ENCODE peak calls at places on chromosomes 7 and 10, in ten cellular contexts. One of them, this sample, is unnamed.

GRCh38 chr7:53151496-53151895 is 116.1 kb downstream of the POM121L12 start:
- DNase-seq in OCI-LY7: no peak
- DNase-seq in WTC11: no peak
- DNase-seq in GM23338: no peak
- DNase-seq in AG10803: no peak
- DNase-seq in mesothelial cell of epicardium: no peak
- DNase-seq in CD8-positive, alpha-beta T cell: no peak
- DNase-seq in Panc1: no peak
- DNase-seq in brain microvascular endothelial cell: no peak
- DNase-seq in RWPE1: no peak
- DNase-seq in this sample: no peak

GRCh38 chr7:5525271-5526189 is 101.9 kb upstream of the TNRC18 start:
- DNase-seq in AG10803: peak; percentile 75
- DNase-seq in brain microvascular endothelial cell: no peak
- DNase-seq in OCI-LY7: peak; percentile 25
- DNase-seq in CD8-positive, alpha-beta T cell: peak; percentile 67
- DNase-seq in RWPE1: no peak
- DNase-seq in Panc1: peak; percentile 80
- DNase-seq in mesothelial cell of epicardium: no peak
- DNase-seq in WTC11: no peak
- DNase-seq in GM23338: peak; percentile 59
- DNase-seq in this sample: no peak

GRCh38 chr10:98469532-98469931 is 22.8 kb upstream of the HPS1 start:
- DNase-seq in mesothelial cell of epicardium: no peak
- DNase-seq in Panc1: no peak
- DNase-seq in RWPE1: no peak
- DNase-seq in OCI-LY7: no peak
- DNase-seq in GM23338: no peak
- DNase-seq in CD8-positive, alpha-beta T cell: no peak
- DNase-seq in AG10803: no peak
- DNase-seq in WTC11: no peak
- DNase-seq in brain microvascular endothelial cell: no peak
- DNase-seq in this sample: no peak

GRCh38 chr7:44150966-44151678 is 10.0 kb upstream of the MYL7 start:
- DNase-seq in Panc1: no peak
- DNase-seq in WTC11: peak; percentile 3
- DNase-seq in AG10803: no peak
- DNase-seq in mesothelial cell of epicardium: no peak
- DNase-seq in GM23338: no peak
- DNase-seq in CD8-positive, alpha-beta T cell: no peak
- DNase-seq in brain microvascular endothelial cell: no peak
- DNase-seq in OCI-LY7: no peak
- DNase-seq in RWPE1: no peak
- DNase-seq in this sample: no peak

GRCh38 chr7:149218469-149219420 is 20.7 kb upstream of the ZNF212 start:
- DNase-seq in CD8-positive, alpha-beta T cell: no peak
- DNase-seq in AG10803: no peak
- DNase-seq in RWPE1: no peak
- DNase-seq in OCI-LY7: no peak
- DNase-seq in WTC11: no peak
- DNase-seq in Panc1: no peak
- DNase-seq in brain microvascular endothelial cell: no peak
- DNase-seq in mesothelial cell of epicardium: no peak
- DNase-seq in GM23338: no peak
- DNase-seq in this sample: no peak

GRCh38 chr10:7185367-7185690 is 225.5 kb downstream of the SFMBT2 start:
- DNase-seq in WTC11: no peak
- DNase-seq in CD8-positive, alpha-beta T cell: peak; percentile 23
- DNase-seq in RWPE1: no peak
- DNase-seq in OCI-LY7: no peak
- DNase-seq in Panc1: no peak
- DNase-seq in AG10803: no peak
- DNase-seq in brain microvascular endothelial cell: no peak
- DNase-seq in mesothelial cell of epicardium: no peak
- DNase-seq in GM23338: no peak
- DNase-seq in this sample: no peak

GRCh38 chr10:58514102-58514472 is 1.4 kb downstream of the BICC1 start:
- DNase-seq in brain microvascular endothelial cell: no peak
- DNase-seq in CD8-positive, alpha-beta T cell: no peak
- DNase-seq in WTC11: no peak
- DNase-seq in Panc1: no peak
- DNase-seq in AG10803: no peak
- DNase-seq in mesothelial cell of epicardium: no peak
- DNase-seq in RWPE1: no peak
- DNase-seq in GM23338: no peak
- DNase-seq in OCI-LY7: no peak
- DNase-seq in this sample: no peak

GRCh38 chr7:2968176-2968575 is 75.5 kb downstream of the CARD11 start:
- DNase-seq in brain microvascular endothelial cell: no peak
- DNase-seq in CD8-positive, alpha-beta T cell: peak; percentile 35
- DNase-seq in Panc1: no peak
- DNase-seq in WTC11: no peak
- DNase-seq in mesothelial cell of epicardium: no peak
- DNase-seq in GM23338: no peak
- DNase-seq in OCI-LY7: no peak
- DNase-seq in AG10803: no peak
- DNase-seq in RWPE1: no peak
- DNase-seq in this sample: no peak

GRCh38 chr7:55409474-55410225 is 44.5 kb downstream of the LANCL2 start:
- DNase-seq in Panc1: no peak
- DNase-seq in AG10803: peak; percentile 39
- DNase-seq in mesothelial cell of epicardium: no peak
- DNase-seq in WTC11: no peak
- DNase-seq in GM23338: no peak
- DNase-seq in CD8-positive, alpha-beta T cell: no peak
- DNase-seq in OCI-LY7: no peak
- DNase-seq in brain microvascular endothelial cell: peak; percentile 9
- DNase-seq in RWPE1: no peak
- DNase-seq in this sample: no peak

GRCh38 chr7:84091318-84091717 is 103.3 kb downstream of the SEMA3A start:
- DNase-seq in GM23338: no peak
- DNase-seq in RWPE1: no peak
- DNase-seq in brain microvascular endothelial cell: no peak
- DNase-seq in WTC11: no peak
- DNase-seq in mesothelial cell of epicardium: no peak
- DNase-seq in OCI-LY7: no peak
- DNase-seq in Panc1: no peak
- DNase-seq in CD8-positive, alpha-beta T cell: no peak
- DNase-seq in AG10803: no peak
- DNase-seq in this sample: no peak

GRCh38 chr7:22452142-22452763 is 47.7 kb downstream of the STEAP1B start:
- DNase-seq in GM23338: peak; percentile 95
- DNase-seq in OCI-LY7: peak; percentile 86
- DNase-seq in brain microvascular endothelial cell: peak; percentile 26
- DNase-seq in AG10803: peak; percentile 19
- DNase-seq in Panc1: peak; percentile 17
- DNase-seq in WTC11: peak; percentile 86
- DNase-seq in RWPE1: peak; percentile 31
- DNase-seq in mesothelial cell of epicardium: peak; percentile 76
- DNase-seq in CD8-positive, alpha-beta T cell: no peak
- DNase-seq in this sample: no peak

GRCh38 chr7:127437241-127437640 is 44.7 kb upstream of the ZNF800 start:
- DNase-seq in Panc1: no peak
- DNase-seq in OCI-LY7: no peak
- DNase-seq in GM23338: no peak
- DNase-seq in brain microvascular endothelial cell: no peak
- DNase-seq in AG10803: no peak
- DNase-seq in RWPE1: no peak
- DNase-seq in mesothelial cell of epicardium: no peak
- DNase-seq in CD8-positive, alpha-beta T cell: no peak
- DNase-seq in WTC11: no peak
- DNase-seq in this sample: no peak

DNA sequence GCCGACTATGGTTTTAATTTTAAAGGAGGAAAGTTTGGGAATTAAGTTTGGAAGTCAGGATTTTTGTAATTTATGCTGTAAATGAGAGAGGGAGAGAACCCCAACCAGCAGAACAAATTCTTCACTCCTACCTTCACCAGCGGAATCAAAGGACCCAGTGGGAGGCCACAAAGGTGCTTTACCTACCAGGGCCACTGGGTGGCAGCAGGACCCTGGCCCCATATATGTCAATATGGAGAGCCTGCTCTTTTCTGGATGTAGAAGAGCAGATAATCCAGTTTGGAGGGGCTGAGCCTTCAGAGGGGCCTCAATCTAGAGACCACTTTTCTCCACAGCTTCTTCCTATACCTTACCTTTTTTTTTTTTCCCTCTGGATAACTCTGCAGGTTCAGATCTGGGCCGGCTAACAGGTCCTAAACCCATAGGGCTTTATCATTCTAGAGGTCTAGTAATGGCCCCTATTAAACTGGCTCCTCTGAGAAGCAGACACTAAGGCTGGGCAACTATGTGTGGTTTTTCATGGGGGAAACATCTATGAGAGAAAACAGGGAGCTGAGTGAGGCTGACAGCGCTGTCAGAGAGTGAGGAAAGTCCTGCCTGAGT is 8.5 kb upstream of the SCD start:
- DNase-seq in AG10803: peak; percentile 42
- DNase-seq in GM23338: peak; percentile 88
- DNase-seq in OCI-LY7: peak; percentile 81
- DNase-seq in Panc1: no peak
- DNase-seq in RWPE1: peak; percentile 84
- DNase-seq in brain microvascular endothelial cell: peak; percentile 54
- DNase-seq in CD8-positive, alpha-beta T cell: peak; percentile 86
- DNase-seq in mesothelial cell of epicardium: peak; percentile 82
- DNase-seq in WTC11: peak; percentile 82
- DNase-seq in this sample: peak; percentile 52
- TF ChIP-seq CTCF in AG10803: peak; percentile 98
- TF ChIP-seq CTCF in GM23338: peak; percentile 91
- TF ChIP-seq CTCF in OCI-LY7: peak; percentile 95
- TF ChIP-seq CTCF in Panc1: peak; percentile 99
- TF ChIP-seq CTCF in RWPE1: peak; percentile 93
- TF ChIP-seq CTCF in brain microvascular endothelial cell: peak; percentile 93
- TF ChIP-seq CTCF in CD8-positive, alpha-beta T cell: peak; percentile 77
- TF ChIP-seq CTCF in mesothelial cell of epicardium: peak; percentile 89
- TF ChIP-seq CTCF in WTC11: peak; percentile 66
- TF ChIP-seq CTCF in this sample: peak; percentile 86

GRCh38 chr10:69222157-69223027 is 2.3 kb downstream of the HKDC1 start:
- DNase-seq in brain microvascular endothelial cell: peak; percentile 59
- DNase-seq in GM23338: peak; percentile 95
- DNase-seq in WTC11: peak; percentile 43
- DNase-seq in CD8-positive, alpha-beta T cell: peak; percentile 74
- DNase-seq in mesothelial cell of epicardium: no peak
- DNase-seq in RWPE1: peak; percentile 97
- DNase-seq in OCI-LY7: peak; percentile 96
- DNase-seq in Panc1: peak; percentile 61
- DNase-seq in AG10803: peak; percentile 66
- DNase-seq in this sample: no peak
- TF ChIP-seq CTCF in brain microvascular endothelial cell: peak; percentile 77
- TF ChIP-seq CTCF in GM23338: peak; percentile 91
- TF ChIP-seq CTCF in WTC11: peak; percentile 4
- TF ChIP-seq CTCF in CD8-positive, alpha-beta T cell: peak; percentile 87
- TF ChIP-seq CTCF in mesothelial cell of epicardium: no peak
- TF ChIP-seq CTCF in RWPE1: no peak
- TF ChIP-seq CTCF in OCI-LY7: peak; percentile 96
- TF ChIP-seq CTCF in Panc1: peak; percentile 95
- TF ChIP-seq CTCF in AG10803: peak; percentile 74
- TF ChIP-seq CTCF in this sample: peak; percentile 56

GRCh38 chr7:33760146-33760545 is 145.2 kb upstream of the BMPER start:
- DNase-seq in brain microvascular endothelial cell: no peak
- DNase-seq in RWPE1: no peak
- DNase-seq in OCI-LY7: no peak
- DNase-seq in CD8-positive, alpha-beta T cell: no peak
- DNase-seq in WTC11: no peak
- DNase-seq in Panc1: no peak
- DNase-seq in GM23338: no peak
- DNase-seq in mesothelial cell of epicardium: no peak
- DNase-seq in AG10803: no peak
- DNase-seq in this sample: no peak

GRCh38 chr7:33760834-33761233 is 144.5 kb upstream of the BMPER start:
- DNase-seq in GM23338: no peak
- DNase-seq in mesothelial cell of epicardium: no peak
- DNase-seq in OCI-LY7: no peak
- DNase-seq in brain microvascular endothelial cell: no peak
- DNase-seq in WTC11: no peak
- DNase-seq in Panc1: no peak
- DNase-seq in CD8-positive, alpha-beta T cell: no peak
- DNase-seq in AG10803: no peak
- DNase-seq in RWPE1: no peak
- DNase-seq in this sample: no peak

GRCh38 chr7:33762903-33763295 is 142.4 kb upstream of the BMPER start:
- DNase-seq in WTC11: no peak
- DNase-seq in CD8-positive, alpha-beta T cell: no peak
- DNase-seq in Panc1: no peak
- DNase-seq in brain microvascular endothelial cell: no peak
- DNase-seq in mesothelial cell of epicardium: no peak
- DNase-seq in GM23338: no peak
- DNase-seq in OCI-LY7: no peak
- DNase-seq in AG10803: peak; percentile 79
- DNase-seq in RWPE1: no peak
- DNase-seq in this sample: no peak

GRCh38 chr7:33761440-33762080 is 143.8 kb upstream of the BMPER start:
- DNase-seq in Panc1: no peak
- DNase-seq in RWPE1: no peak
- DNase-seq in AG10803: no peak
- DNase-seq in CD8-positive, alpha-beta T cell: no peak
- DNase-seq in GM23338: no peak
- DNase-seq in mesothelial cell of epicardium: no peak
- DNase-seq in OCI-LY7: no peak
- DNase-seq in brain microvascular endothelial cell: no peak
- DNase-seq in WTC11: no peak
- DNase-seq in this sample: no peak

DNA sequence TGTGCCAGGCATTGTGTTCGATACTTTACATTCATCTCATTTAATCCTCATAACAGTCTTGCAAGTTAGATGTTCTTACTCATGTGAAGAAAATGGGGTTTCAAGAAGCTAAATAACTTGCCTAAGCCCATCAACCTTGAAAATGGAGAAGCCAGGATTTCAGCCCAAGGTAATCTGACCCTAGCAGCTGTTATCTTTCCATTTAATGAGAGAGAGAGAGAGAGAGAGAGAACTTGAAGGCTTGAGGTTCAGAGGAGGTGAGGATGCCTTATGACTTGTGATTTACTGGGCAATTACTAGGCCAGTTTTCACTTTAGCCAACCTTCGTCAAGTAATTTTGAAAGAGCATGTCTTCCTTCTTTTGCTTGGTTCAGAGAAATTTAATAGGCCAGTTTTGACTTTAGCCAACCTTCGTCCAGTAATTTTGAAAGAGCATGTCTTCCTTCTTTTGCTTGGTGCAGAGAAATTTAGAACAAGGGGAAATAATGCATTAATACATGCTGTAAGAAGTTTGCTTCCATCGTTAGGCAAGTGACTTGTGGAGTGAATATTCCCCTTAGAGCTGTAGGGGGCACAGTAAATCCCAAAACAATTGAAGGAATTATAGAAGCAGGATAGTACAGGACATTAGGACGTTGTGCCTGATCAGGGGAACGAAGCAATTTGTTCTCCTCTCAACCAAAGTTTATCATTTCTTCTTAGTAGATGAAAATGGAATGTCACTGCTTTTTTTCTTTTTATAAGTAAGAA is 143.0 kb upstream of the BMPER start:
- DNase-seq in mesothelial cell of epicardium: no peak
- DNase-seq in GM23338: no peak
- DNase-seq in Panc1: no peak
- DNase-seq in AG10803: no peak
- DNase-seq in OCI-LY7: no peak
- DNase-seq in CD8-positive, alpha-beta T cell: no peak
- DNase-seq in WTC11: no peak
- DNase-seq in RWPE1: no peak
- DNase-seq in brain microvascular endothelial cell: no peak
- DNase-seq in this sample: no peak
- TF ChIP-seq CTCF in mesothelial cell of epicardium: no peak
- TF ChIP-seq CTCF in GM23338: no peak
- TF ChIP-seq CTCF in Panc1: no peak
- TF ChIP-seq CTCF in AG10803: peak; percentile 22
- TF ChIP-seq CTCF in OCI-LY7: no peak
- TF ChIP-seq CTCF in CD8-positive, alpha-beta T cell: no peak
- TF ChIP-seq CTCF in WTC11: no peak
- TF ChIP-seq CTCF in RWPE1: no peak
- TF ChIP-seq CTCF in brain microvascular endothelial cell: peak; percentile 18
- TF ChIP-seq CTCF in this sample: peak; percentile 18

GRCh38 chr7:125059861-125060456 is 130.3 kb upstream of the POT1 start:
- DNase-seq in brain microvascular endothelial cell: no peak
- DNase-seq in OCI-LY7: peak; percentile 4
- DNase-seq in CD8-positive, alpha-beta T cell: no peak
- DNase-seq in RWPE1: no peak
- DNase-seq in mesothelial cell of epicardium: no peak
- DNase-seq in AG10803: peak; percentile 0
- DNase-seq in Panc1: no peak
- DNase-seq in GM23338: no peak
- DNase-seq in WTC11: no peak
- DNase-seq in this sample: no peak
- TF ChIP-seq CTCF in brain microvascular endothelial cell: no peak
- TF ChIP-seq CTCF in OCI-LY7: peak; percentile 79
- TF ChIP-seq CTCF in CD8-positive, alpha-beta T cell: no peak
- TF ChIP-seq CTCF in RWPE1: peak; percentile 54
- TF ChIP-seq CTCF in mesothelial cell of epicardium: peak; percentile 67
- TF ChIP-seq CTCF in AG10803: peak; percentile 43
- TF ChIP-seq CTCF in Panc1: peak; percentile 23
- TF ChIP-seq CTCF in GM23338: peak; percentile 62
- TF ChIP-seq CTCF in WTC11: no peak
- TF ChIP-seq CTCF in this sample: peak; percentile 61

This sample was measured in D721Med.